ENCODE peak calls at places on chromosomes 12 and 14, in five cellular contexts. One of them, this sample, is unnamed.

GRCh38 chr12:68958337-68958736 is 25.4 kb upstream of the CPM start:
- DNase-seq in tibial artery: no peak
- DNase-seq in A172: no peak
- DNase-seq in CD4-positive, alpha-beta T cell: no peak
- DNase-seq in H7: no peak
- DNase-seq in this sample: no peak

GRCh38 chr12:43737646-43738045 is 20.9 kb downstream of the PUS7L start:
- DNase-seq in tibial artery: no peak
- DNase-seq in A172: peak; percentile 6
- DNase-seq in CD4-positive, alpha-beta T cell: no peak
- DNase-seq in H7: no peak
- DNase-seq in this sample: no peak

GRCh38 chr12:112751844-112752243 is 39.7 kb upstream of the RPH3A start:
- DNase-seq in tibial artery: no peak
- DNase-seq in A172: no peak
- DNase-seq in CD4-positive, alpha-beta T cell: no peak
- DNase-seq in H7: no peak
- DNase-seq in this sample: no peak

GRCh38 chr14:56630707-56631106 is 51.1 kb downstream of the TMEM260 start:
- DNase-seq in tibial artery: no peak
- DNase-seq in A172: no peak
- DNase-seq in CD4-positive, alpha-beta T cell: no peak
- DNase-seq in H7: no peak
- DNase-seq in this sample: no peak

GRCh38 chr12:128976120-128976519 is 122.8 kb downstream of the GLT1D1 start:
- DNase-seq in tibial artery: no peak
- DNase-seq in A172: no peak
- DNase-seq in CD4-positive, alpha-beta T cell: no peak
- DNase-seq in H7: peak; percentile 87
- DNase-seq in this sample: peak; percentile 87

GRCh38 chr12:87150969-87151662 is 878.1 kb downstream of the C12orf50 start:
- DNase-seq in tibial artery: no peak
- DNase-seq in A172: peak; percentile 6
- DNase-seq in CD4-positive, alpha-beta T cell: no peak
- DNase-seq in H7: no peak
- DNase-seq in this sample: peak; percentile 78

GRCh38 chr14:91149462-91149861 is 35.6 kb downstream of the DGLUCY start:
- DNase-seq in tibial artery: peak; percentile 75
- DNase-seq in A172: peak; percentile 87
- DNase-seq in CD4-positive, alpha-beta T cell: no peak
- DNase-seq in H7: no peak
- DNase-seq in this sample: no peak

GRCh38 chr14:99725774-99726537 is 41.9 kb downstream of the CYP46A1 start:
- DNase-seq in tibial artery: no peak
- DNase-seq in A172: no peak
- DNase-seq in CD4-positive, alpha-beta T cell: no peak
- DNase-seq in H7: peak; percentile 73
- DNase-seq in this sample: peak; percentile 59

GRCh38 chr14:75715926-75716780 is 55.1 kb downstream of the TTLL5 start:
- DNase-seq in tibial artery: no peak
- DNase-seq in A172: peak; percentile 8
- DNase-seq in CD4-positive, alpha-beta T cell: no peak
- DNase-seq in H7: no peak
- DNase-seq in this sample: peak; percentile 81

GRCh38 chr12:91417649-91418048 is 235.0 kb upstream of the DCN start:
- DNase-seq in tibial artery: no peak
- DNase-seq in A172: no peak
- DNase-seq in CD4-positive, alpha-beta T cell: no peak
- DNase-seq in H7: no peak
- DNase-seq in this sample: no peak

GRCh38 chr14:22981090-22982012 is 1.0 kb downstream of the AJUBA start:
- DNase-seq in tibial artery: no peak
- DNase-seq in A172: no peak
- DNase-seq in CD4-positive, alpha-beta T cell: peak; percentile 1
- DNase-seq in H7: peak; percentile 81
- DNase-seq in this sample: peak; percentile 70

GRCh38 chr12:113955109-113955970 is 10.8 kb downstream of the RBM19 start:
- DNase-seq in tibial artery: no peak
- DNase-seq in A172: peak; percentile 28
- DNase-seq in CD4-positive, alpha-beta T cell: no peak
- DNase-seq in H7: peak; percentile 72
- DNase-seq in this sample: peak; percentile 83

GRCh38 chr12:17661250-17661649 is 428.7 kb downstream of the RERGL start:
- DNase-seq in tibial artery: no peak
- DNase-seq in A172: peak; percentile 48
- DNase-seq in CD4-positive, alpha-beta T cell: no peak
- DNase-seq in H7: no peak
- DNase-seq in this sample: no peak

GRCh38 chr12:120534703-120535655 is 823 bp downstream of the RNF10 start:
- DNase-seq in tibial artery: peak; percentile 28
- DNase-seq in A172: peak; percentile 70
- DNase-seq in CD4-positive, alpha-beta T cell: peak; percentile 54
- DNase-seq in H7: peak; percentile 87
- DNase-seq in this sample: peak; percentile 81

GRCh38 chr14:71322660-71323250 is 415.5 kb downstream of the PCNX1 start:
- DNase-seq in tibial artery: no peak
- DNase-seq in A172: peak; percentile 24
- DNase-seq in CD4-positive, alpha-beta T cell: no peak
- DNase-seq in H7: no peak
- DNase-seq in this sample: no peak

GRCh38 chr12:93883436-93884154 is 206.4 kb downstream of the CRADD start:
- DNase-seq in tibial artery: no peak
- DNase-seq in A172: peak; percentile 68
- DNase-seq in CD4-positive, alpha-beta T cell: no peak
- DNase-seq in H7: no peak
- DNase-seq in this sample: peak; percentile 31

GRCh38 chr14:69244946-69245345 is 15.0 kb upstream of the GALNT16 start:
- DNase-seq in tibial artery: no peak
- DNase-seq in A172: no peak
- DNase-seq in CD4-positive, alpha-beta T cell: no peak
- DNase-seq in H7: no peak
- DNase-seq in this sample: no peak

GRCh38 chr12:93109794-93110203 is 180.7 kb upstream of the EEA1 start:
- DNase-seq in tibial artery: no peak
- DNase-seq in A172: no peak
- DNase-seq in CD4-positive, alpha-beta T cell: no peak
- DNase-seq in H7: no peak
- DNase-seq in this sample: no peak

GRCh38 chr12:106682594-106683234 is 91.8 kb upstream of the RIC8B start:
- DNase-seq in tibial artery: no peak
- DNase-seq in A172: peak; percentile 36
- DNase-seq in CD4-positive, alpha-beta T cell: no peak
- DNase-seq in H7: no peak
- DNase-seq in this sample: no peak

GRCh38 chr14:99724196-99724891 is 40.2 kb downstream of the CYP46A1 start:
- DNase-seq in tibial artery: no peak
- DNase-seq in A172: no peak
- DNase-seq in CD4-positive, alpha-beta T cell: no peak
- DNase-seq in H7: peak; percentile 35
- DNase-seq in this sample: peak; percentile 47

GRCh38 chr14:100676089-100676685 is 50.5 kb upstream of the DLK1 start:
- DNase-seq in tibial artery: no peak
- DNase-seq in A172: peak; percentile 30
- DNase-seq in CD4-positive, alpha-beta T cell: no peak
- DNase-seq in H7: no peak
- DNase-seq in this sample: no peak

GRCh38 chr12:20444595-20445170 is 76.3 kb downstream of the PDE3A start:
- DNase-seq in tibial artery: no peak
- DNase-seq in A172: no peak
- DNase-seq in CD4-positive, alpha-beta T cell: no peak
- DNase-seq in H7: no peak
- DNase-seq in this sample: peak; percentile 81

GRCh38 chr12:92141585-92142244 is 3.9 kb downstream of the BTG1 start:
- DNase-seq in tibial artery: no peak
- DNase-seq in A172: no peak
- DNase-seq in CD4-positive, alpha-beta T cell: no peak
- DNase-seq in H7: no peak
- DNase-seq in this sample: no peak

GRCh38 chr12:110796952-110797351 is 49.8 kb upstream of the CCDC63 start:
- DNase-seq in tibial artery: no peak
- DNase-seq in A172: peak; percentile 49
- DNase-seq in CD4-positive, alpha-beta T cell: no peak
- DNase-seq in H7: no peak
- DNase-seq in this sample: peak; percentile 71